ENCODE peak calls at places on chromosome 9, in seven cellular contexts. G is HFFc6, I is caudate nucleus, O is ACHN, L is lung, A is T-helper 1 cell, H is T47D. C is an unnamed sample.

GRCh38 chr9:119838210-119838609 is 469.0 kb upstream of the BRINP1 start:
- DNase-seq in H (no peak), A (no peak), O (no peak), G (no peak), L (no peak), I (no peak), C (no peak)

GRCh38 chr9:35945341-35946018 is 12.5 kb downstream of the OR2S2 start:
- DNase-seq in H (peak), G (peak), L (peak), A (peak), I (peak), O (peak), C (peak)

GRCh38 chr9:88344013-88344412 is 44.2 kb upstream of the SPIN1 start:
- DNase-seq in O (no peak), I (no peak), A (no peak), L (no peak), H (no peak), G (no peak), C (no peak)

GRCh38 chr9:4973902-4974301 is 11.2 kb upstream of the JAK2 start:
- DNase-seq in H (no peak), I (no peak), L (no peak), G (no peak), O (no peak), A (no peak), C (no peak)

GRCh38 chr9:83473488-83473971 is 64.7 kb downstream of the FRMD3 start:
- DNase-seq in I (no peak), G (peak), H (peak), A (no peak), O (no peak), L (no peak), C (peak)

GRCh38 chr9:36798350-36799065 is 225.8 kb downstream of the MELK start:
- DNase-seq in L (no peak), A (no peak), I (peak), O (no peak), G (no peak), H (peak), C (no peak)

GRCh38 chr9:69036319-69036718 is 767 bp downstream of the FXN start:
- DNase-seq in I (no peak), H (no peak), G (no peak), O (peak), L (no peak), A (no peak), C (peak)

GRCh38 chr9:126721531-126722098 is 83.2 kb upstream of the ZBTB43 start:
- DNase-seq in O (peak), H (no peak), L (no peak), A (no peak), G (no peak), I (no peak), C (no peak)

GRCh38 chr9:96719538-96720315 is 58.2 kb downstream of the ZNF510 start:
- DNase-seq in A (no peak), G (no peak), O (no peak), I (no peak), H (peak), L (no peak), C (no peak)

GRCh38 chr9:125258832-125259534 is 2.6 kb upstream of the GAPVD1 start:
- DNase-seq in L (no peak), H (no peak), G (no peak), O (no peak), A (no peak), I (no peak), C (no peak)

GRCh38 chr9:21095561-21095960 is 17.8 kb upstream of the IFNB1 start:
- DNase-seq in A (no peak), I (no peak), H (peak), O (no peak), G (peak), L (no peak), C (no peak)

GRCh38 chr9:86563350-86563749 is 209.1 kb upstream of the TUT7 start:
- DNase-seq in H (no peak), L (no peak), O (no peak), G (peak), A (no peak), I (no peak), C (peak)

GRCh38 chr9:93003552-93004407 is 54.7 kb upstream of the SUSD3 start:
- DNase-seq in A (peak), H (peak), I (no peak), G (peak), O (peak), L (peak), C (peak)

GRCh38 chr9:107214915-107215314 is 68.2 kb upstream of the RAD23B start:
- DNase-seq in O (peak), H (no peak), G (peak), A (no peak), L (no peak), I (no peak), C (no peak)

GRCh38 chr9:114607671-114608524 is 3.2 kb upstream of the TMEM268 start:
- DNase-seq in O (no peak), L (no peak), A (no peak), G (no peak), I (no peak), H (peak), C (no peak)

GRCh38 chr9:93678199-93679019 is 102.0 kb downstream of the PHF2 start:
- DNase-seq in A (no peak), H (no peak), O (no peak), L (no peak), G (no peak), I (no peak), C (no peak)

C was measured in hepatocyte.